ENCODE peak calls at places on chromosomes 16 and 17, in ten cellular contexts. N is kidney; D is CD8-positive, alpha-beta T cell; Y is left lung; M is brain microvascular endothelial cell; G is Peyer's patch; K is mucosa of descending colon; Q is AG09309; W is heart right ventricle; P is IMR-90. J is an unnamed sample.

GRCh38 chr16:29825145-29826044 is 5.1 kb downstream of the MVP start:
- DNase-seq in M (peak; percentile 69), K (peak; percentile 66), N (peak; percentile 82), P (peak; percentile 90), G (no peak), W (peak; percentile 52), Q (no peak), Y (no peak), D (no peak), J (peak; percentile 92)

GRCh38 chr17:79995691-79996090 is 40.0 kb downstream of the TBC1D16 start:
- DNase-seq in N (no peak), Q (no peak), D (no peak), K (no peak), Y (no peak), G (no peak), P (no peak), W (no peak), M (no peak), J (no peak)

GRCh38 chr17:39872700-39873099 is 4.7 kb downstream of the ZPBP2 start:
- DNase-seq in W (no peak), N (no peak), D (no peak), K (no peak), M (no peak), P (peak; percentile 31), Y (no peak), G (no peak), Q (peak; percentile 1), J (peak; percentile 12)

GRCh38 chr16:28317040-28317880 is 24.9 kb downstream of the SBK1 start:
- DNase-seq in Q (no peak), D (peak; percentile 65), G (peak; percentile 60), M (peak; percentile 16), W (peak; percentile 42), Y (no peak), N (peak; percentile 80), K (peak; percentile 66), P (peak; percentile 34), J (peak; percentile 24)

GRCh38 chr17:41907185-41907556 is 11.6 kb downstream of the ACLY start:
- DNase-seq in Y (no peak), G (no peak), D (no peak), P (peak; percentile 82), W (no peak), M (peak; percentile 40), N (no peak), Q (peak; percentile 33), K (no peak), J (peak; percentile 92)

GRCh38 chr17:72635034-72635654 is 457.3 kb downstream of the SLC39A11 start:
- DNase-seq in M (no peak), G (no peak), Q (no peak), W (no peak), K (no peak), N (no peak), D (no peak), Y (no peak), P (no peak), J (no peak)

GRCh38 chr17:6753565-6753964 is 2.3 kb upstream of the XAF1 start:
- DNase-seq in Y (no peak), D (no peak), Q (no peak), M (no peak), G (no peak), W (no peak), K (no peak), P (no peak), N (no peak), J (peak; percentile 22)

GRCh38 chr17:55632893-55633292 is 89.8 kb downstream of the TMEM100 start:
- DNase-seq in D (no peak), N (no peak), M (no peak), W (no peak), K (no peak), Y (no peak), P (no peak), G (no peak), Q (no peak), J (peak; percentile 25)

GRCh38 chr16:64910351-64910750 is 211.5 kb downstream of the CDH11 start:
- DNase-seq in D (no peak), Y (peak; percentile 35), N (peak; percentile 71), P (peak; percentile 96), G (no peak), Q (peak; percentile 45), K (no peak), W (peak; percentile 77), M (peak; percentile 98), J (peak; percentile 92)

GRCh38 chr17:57604771-57605733 is 140.0 kb downstream of the CCDC182 start:
- DNase-seq in Y (no peak), M (peak; percentile 45), N (peak; percentile 85), K (peak; percentile 65), P (peak; percentile 55), Q (no peak), D (peak; percentile 15), W (peak; percentile 73), G (peak; percentile 81), J (peak; percentile 49)

GRCh38 chr17:13931752-13932477 is 137.4 kb upstream of the COX10 start:
- DNase-seq in K (peak; percentile 26), P (peak; percentile 3), W (peak; percentile 67), Q (no peak), M (peak; percentile 4), D (no peak), N (peak; percentile 77), Y (peak; percentile 86), G (peak; percentile 72), J (peak; percentile 49)

GRCh38 chr17:80395402-80396151 is 19.4 kb upstream of the ENDOV start:
- DNase-seq in Y (no peak), W (no peak), G (no peak), N (no peak), P (no peak), D (no peak), Q (no peak), K (no peak), M (no peak), J (no peak)

GRCh38 chr17:57875109-57876022 is 25.5 kb upstream of the MRPS23 start:
- DNase-seq in N (peak; percentile 95), P (peak; percentile 99), Y (peak; percentile 80), W (peak; percentile 82), K (peak; percentile 62), Q (peak; percentile 95), G (no peak), M (peak; percentile 95), D (no peak), J (peak; percentile 98)

GRCh38 chr17:43118679-43119615 is 6.2 kb downstream of the BRCA1 start:
- DNase-seq in Y (no peak), N (no peak), M (no peak), W (no peak), K (no peak), Q (no peak), P (peak; percentile 17), D (no peak), G (no peak), J (no peak)

GRCh38 chr16:3285131-3285530 is 1.8 kb downstream of the ZNF263 start:
- DNase-seq in D (no peak), Y (no peak), N (no peak), Q (no peak), P (no peak), K (no peak), G (no peak), M (no peak), W (no peak), J (no peak)

GRCh38 chr17:5513610-5514009 is 27.2 kb downstream of the MIS12 start:
- DNase-seq in Q (no peak), W (no peak), D (no peak), K (no peak), M (no peak), N (no peak), Y (no peak), G (no peak), P (no peak), J (no peak)

GRCh38 chr17:10844667-10845387 is 6.9 kb upstream of the PIRT start:
- DNase-seq in Q (peak; percentile 3), G (peak; percentile 57), Y (peak; percentile 79), D (peak; percentile 59), P (peak; percentile 53), M (peak; percentile 8), K (peak; percentile 89), W (peak; percentile 67), N (peak; percentile 89), J (peak; percentile 46)
- H3K4me3 ChIP-seq in Q (peak overlapping the region; percentile 53), G (peak overlapping the region; percentile 62), Y (peak overlapping the region; percentile 36), D (peak overlapping the region; percentile 59), P (peak overlapping the region; percentile 39), M (peak overlapping the region; percentile 39), K (no peak overlapping the region), W (peak overlapping the region; percentile 36), N (peak overlapping the region; percentile 60), J (peak overlapping the region; percentile 42)

DNA sequence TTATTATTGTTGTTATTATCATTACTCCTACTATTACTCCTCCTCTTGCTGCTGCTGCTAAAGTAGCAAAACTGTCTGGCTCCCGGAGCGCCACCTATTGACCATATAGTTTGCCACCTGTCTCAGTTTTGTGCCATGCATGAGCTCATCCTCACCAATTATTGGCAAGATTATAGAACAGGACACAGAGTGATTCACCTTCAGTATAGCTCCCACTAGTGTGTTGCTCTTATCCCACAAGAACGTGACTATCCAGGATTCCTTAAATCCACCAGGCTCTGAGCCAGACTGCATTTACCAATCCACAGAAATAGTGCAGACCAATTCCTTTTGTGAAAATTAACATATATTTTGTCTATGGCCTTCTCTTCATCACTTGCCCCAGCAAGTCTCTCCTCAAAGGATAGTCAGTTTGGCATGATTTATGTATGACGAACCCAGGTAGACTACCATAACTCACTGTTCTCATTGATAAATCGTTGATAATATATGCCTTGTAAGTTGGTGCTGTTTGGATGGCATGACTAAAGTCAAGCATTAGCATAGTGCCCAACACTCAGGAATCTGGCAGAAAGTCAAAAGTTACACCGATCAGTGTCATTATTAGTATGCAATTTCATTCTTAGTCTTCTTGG is 405.5 kb upstream of the HSBP1 start:
- DNase-seq in G (no peak), W (no peak), K (no peak), P (peak; percentile 45), M (no peak), Y (no peak), D (no peak), N (no peak), Q (no peak), J (no peak)
- TF ChIP-seq CTCF in G (no peak), W (no peak), K (no peak), P (peak; percentile 2), M (peak; percentile 35), Y (no peak), D (no peak), N (no peak), Q (no peak), J (peak; percentile 16)

GRCh38 chr17:2690165-2691068 is 21.1 kb downstream of the CLUH start:
- DNase-seq in M (no peak), N (peak; percentile 76), P (no peak), G (peak; percentile 14), W (peak; percentile 16), K (peak; percentile 28), Y (no peak), D (no peak), Q (no peak), J (no peak)
- H3K4me3 ChIP-seq in M (no peak overlapping the region), N (no peak overlapping the region), P (no peak overlapping the region), G (no peak overlapping the region), W (peak overlapping the region; percentile 12), K (no peak overlapping the region), Y (no peak overlapping the region), D (no peak overlapping the region), Q (no peak overlapping the region), J (no peak overlapping the region)

DNA sequence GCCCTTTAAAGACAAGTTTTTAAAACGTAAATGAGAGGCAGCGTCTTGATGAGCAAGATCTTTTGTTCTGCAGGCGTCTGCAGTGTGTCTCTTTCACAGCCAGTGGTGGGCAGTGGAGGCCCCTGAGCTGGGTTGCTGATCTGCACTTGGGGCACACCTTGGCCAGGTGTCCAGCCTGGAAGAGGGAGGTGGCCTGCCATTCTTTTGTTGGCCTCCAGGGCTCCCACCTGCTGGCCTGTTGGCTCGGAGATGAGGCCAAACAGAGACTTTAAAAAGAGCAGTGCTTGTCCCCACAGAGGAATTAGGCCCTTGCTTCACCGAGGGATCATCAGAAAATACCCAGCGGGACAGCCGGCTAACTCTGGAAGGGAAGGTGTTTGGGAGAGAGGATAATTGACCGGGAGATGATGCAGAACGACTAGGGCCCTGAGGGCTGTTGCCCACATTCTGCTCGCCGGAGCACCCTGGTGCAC is 145.9 kb upstream of the PLCG2 start:
- DNase-seq in G (no peak), M (no peak), D (no peak), Y (no peak), Q (no peak), W (no peak), K (no peak), N (no peak), P (no peak), J (no peak)
- TF ChIP-seq CTCF in G (no peak), M (peak; percentile 46), D (peak; percentile 26), Y (no peak), Q (peak; percentile 16), W (no peak), K (no peak), N (peak; percentile 16), P (no peak), J (peak; percentile 36)